ENCODE peak calls at places on chromosomes 5 and 9, in five cellular contexts. One of them, this sample, is unnamed.

GRCh38 chr9:23586906-23587305 is 239.1 kb downstream of the ELAVL2 start:
- DNase-seq in stomach: no peak
- DNase-seq in upper lobe of left lung: no peak
- DNase-seq in H1: no peak
- DNase-seq in HepG2: no peak
- DNase-seq in this sample: no peak

GRCh38 chr5:39194466-39195136 is 24.8 kb downstream of the FYB1 start:
- DNase-seq in stomach: no peak
- DNase-seq in HepG2: peak; percentile 40
- DNase-seq in upper lobe of left lung: no peak
- DNase-seq in H1: no peak
- DNase-seq in this sample: no peak

GRCh38 chr9:13770956-13771355 is 491.5 kb upstream of the MPDZ start:
- DNase-seq in H1: no peak
- DNase-seq in upper lobe of left lung: no peak
- DNase-seq in stomach: no peak
- DNase-seq in HepG2: no peak
- DNase-seq in this sample: no peak

GRCh38 chr9:122835313-122835731 is 6.9 kb upstream of the PDCL start:
- DNase-seq in stomach: no peak
- DNase-seq in H1: no peak
- DNase-seq in HepG2: peak; percentile 31
- DNase-seq in upper lobe of left lung: no peak
- DNase-seq in this sample: no peak

GRCh38 chr9:112042244-112042638 is 132.9 kb downstream of the SUSD1 start:
- DNase-seq in H1: no peak
- DNase-seq in upper lobe of left lung: no peak
- DNase-seq in HepG2: no peak
- DNase-seq in stomach: no peak
- DNase-seq in this sample: no peak

GRCh38 chr5:73997936-73998335 is 371.9 kb downstream of the ARHGEF28 start:
- DNase-seq in stomach: no peak
- DNase-seq in H1: no peak
- DNase-seq in HepG2: no peak
- DNase-seq in upper lobe of left lung: no peak
- DNase-seq in this sample: no peak

GRCh38 chr9:133393399-133393798 is 17.2 kb downstream of the STKLD1 start:
- DNase-seq in stomach: no peak
- DNase-seq in upper lobe of left lung: no peak
- DNase-seq in H1: no peak
- DNase-seq in HepG2: no peak
- DNase-seq in this sample: no peak

GRCh38 chr5:144195443-144195842 is 24.8 kb downstream of the KCTD16 start:
- DNase-seq in HepG2: no peak
- DNase-seq in upper lobe of left lung: no peak
- DNase-seq in stomach: no peak
- DNase-seq in H1: no peak
- DNase-seq in this sample: no peak

GRCh38 chr5:159511570-159511969 is 181.3 kb upstream of the IL12B start:
- DNase-seq in H1: no peak
- DNase-seq in upper lobe of left lung: no peak
- DNase-seq in HepG2: peak; percentile 3
- DNase-seq in stomach: no peak
- DNase-seq in this sample: no peak

GRCh38 chr5:176739461-176740051 is 70.8 kb upstream of the UNC5A start:
- DNase-seq in HepG2: no peak
- DNase-seq in stomach: peak; percentile 13
- DNase-seq in upper lobe of left lung: peak; percentile 15
- DNase-seq in H1: no peak
- DNase-seq in this sample: no peak

GRCh38 chr5:135452366-135453030 is 347 bp upstream of the TIFAB start:
- DNase-seq in upper lobe of left lung: peak; percentile 18
- DNase-seq in H1: no peak
- DNase-seq in HepG2: no peak
- DNase-seq in stomach: no peak
- DNase-seq in this sample: no peak

GRCh38 chr5:172874647-172875371 is 40.8 kb downstream of the ERGIC1 start:
- DNase-seq in HepG2: no peak
- DNase-seq in upper lobe of left lung: no peak
- DNase-seq in H1: no peak
- DNase-seq in stomach: no peak
- DNase-seq in this sample: no peak

GRCh38 chr5:5308319-5308718 is 114.2 kb upstream of the ICE1 start:
- DNase-seq in stomach: no peak
- DNase-seq in upper lobe of left lung: no peak
- DNase-seq in HepG2: no peak
- DNase-seq in H1: no peak
- DNase-seq in this sample: no peak

GRCh38 chr5:89213584-89213983 is 330.6 kb upstream of the MEF2C start:
- DNase-seq in upper lobe of left lung: no peak
- DNase-seq in HepG2: no peak
- DNase-seq in stomach: no peak
- DNase-seq in H1: no peak
- DNase-seq in this sample: no peak

GRCh38 chr9:112755059-112755458 is 4.5 kb downstream of the SNX30 start:
- DNase-seq in H1: no peak
- DNase-seq in stomach: no peak
- DNase-seq in HepG2: no peak
- DNase-seq in upper lobe of left lung: peak; percentile 52
- DNase-seq in this sample: no peak

GRCh38 chr9:16598316-16598715 is 272.2 kb downstream of the BNC2 start:
- DNase-seq in stomach: no peak
- DNase-seq in HepG2: no peak
- DNase-seq in upper lobe of left lung: no peak
- DNase-seq in H1: no peak
- DNase-seq in this sample: no peak

GRCh38 chr9:18438300-18438925 is 35.5 kb upstream of the ADAMTSL1 start:
- DNase-seq in HepG2: no peak
- DNase-seq in H1: peak; percentile 25
- DNase-seq in stomach: peak; percentile 29
- DNase-seq in upper lobe of left lung: peak; percentile 33
- DNase-seq in this sample: no peak

GRCh38 chr9:120583958-120584369 is 4.0 kb upstream of the CDK5RAP2 start:
- DNase-seq in H1: no peak
- DNase-seq in HepG2: peak; percentile 85
- DNase-seq in stomach: peak; percentile 28
- DNase-seq in upper lobe of left lung: peak; percentile 42
- DNase-seq in this sample: peak; percentile 28

GRCh38 chr5:89556215-89557009 is 673.4 kb upstream of the MEF2C start:
- DNase-seq in HepG2: no peak
- DNase-seq in upper lobe of left lung: no peak
- DNase-seq in H1: no peak
- DNase-seq in stomach: no peak
- DNase-seq in this sample: no peak

GRCh38 chr9:5895782-5896181 is 5.1 kb downstream of the MLANA start:
- DNase-seq in H1: no peak
- DNase-seq in upper lobe of left lung: no peak
- DNase-seq in stomach: no peak
- DNase-seq in HepG2: no peak
- DNase-seq in this sample: no peak

GRCh38 chr9:134365791-134366222 is 39.6 kb downstream of the RXRA start:
- DNase-seq in stomach: peak; percentile 47
- DNase-seq in upper lobe of left lung: no peak
- DNase-seq in HepG2: no peak
- DNase-seq in H1: no peak
- DNase-seq in this sample: no peak

GRCh38 chr5:177966009-177966838 is 29.8 kb downstream of the PROP1 start:
- DNase-seq in stomach: no peak
- DNase-seq in HepG2: no peak
- DNase-seq in upper lobe of left lung: no peak
- DNase-seq in H1: no peak
- DNase-seq in this sample: no peak

GRCh38 chr5:89343666-89344065 is 460.7 kb upstream of the MEF2C start:
- DNase-seq in H1: no peak
- DNase-seq in stomach: no peak
- DNase-seq in HepG2: no peak
- DNase-seq in upper lobe of left lung: peak; percentile 39
- DNase-seq in this sample: peak; percentile 70

GRCh38 chr5:155594270-155594669 is 580.7 kb downstream of the KIF4B start:
- DNase-seq in H1: no peak
- DNase-seq in HepG2: no peak
- DNase-seq in stomach: no peak
- DNase-seq in upper lobe of left lung: no peak
- DNase-seq in this sample: no peak

GRCh38 chr5:10257870-10258269 is 7.8 kb downstream of the CCT5 start:
- DNase-seq in H1: no peak
- DNase-seq in stomach: no peak
- DNase-seq in HepG2: no peak
- DNase-seq in upper lobe of left lung: no peak
- DNase-seq in this sample: no peak

DNA sequence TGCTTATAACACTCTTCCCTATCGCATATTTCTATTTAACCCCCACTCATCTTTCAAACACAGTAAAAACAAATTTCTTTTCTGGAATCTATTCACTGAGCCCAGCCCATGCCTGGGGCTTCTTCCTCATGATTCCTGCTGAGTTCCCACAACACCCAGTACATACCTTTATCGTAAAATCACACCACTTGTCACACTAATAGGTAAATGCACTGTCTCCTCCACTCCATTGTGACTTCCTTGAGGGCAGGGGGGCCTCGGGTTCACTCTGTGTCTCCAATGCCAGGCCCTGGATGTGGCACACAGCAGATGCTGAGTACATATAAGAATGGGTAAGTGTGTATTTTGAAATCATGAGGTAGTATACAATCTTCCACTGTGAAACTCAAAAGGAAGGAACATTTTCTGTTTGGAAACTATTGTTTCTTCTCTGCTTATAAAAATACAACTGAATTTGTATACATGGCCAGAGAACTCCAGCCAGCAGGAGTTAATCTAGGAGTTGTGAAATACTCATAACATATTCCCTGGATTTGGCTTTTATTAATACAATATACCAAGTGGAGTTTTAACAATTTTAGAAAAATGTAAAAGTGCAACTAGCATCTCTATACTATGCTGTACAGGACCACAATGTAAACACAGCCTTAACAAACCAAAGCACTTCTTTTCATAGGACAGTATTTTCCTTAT is 7.2 kb downstream of the PLK2 start:
- DNase-seq in stomach: no peak
- DNase-seq in upper lobe of left lung: no peak
- DNase-seq in HepG2: no peak
- DNase-seq in H1: no peak
- DNase-seq in this sample: no peak
- TF ChIP-seq POLR2A in stomach: no peak
- TF ChIP-seq POLR2A in upper lobe of left lung: no peak
- TF ChIP-seq POLR2A in HepG2: no peak
- TF ChIP-seq POLR2A in H1: no peak
- TF ChIP-seq POLR2A in this sample: no peak

DNA sequence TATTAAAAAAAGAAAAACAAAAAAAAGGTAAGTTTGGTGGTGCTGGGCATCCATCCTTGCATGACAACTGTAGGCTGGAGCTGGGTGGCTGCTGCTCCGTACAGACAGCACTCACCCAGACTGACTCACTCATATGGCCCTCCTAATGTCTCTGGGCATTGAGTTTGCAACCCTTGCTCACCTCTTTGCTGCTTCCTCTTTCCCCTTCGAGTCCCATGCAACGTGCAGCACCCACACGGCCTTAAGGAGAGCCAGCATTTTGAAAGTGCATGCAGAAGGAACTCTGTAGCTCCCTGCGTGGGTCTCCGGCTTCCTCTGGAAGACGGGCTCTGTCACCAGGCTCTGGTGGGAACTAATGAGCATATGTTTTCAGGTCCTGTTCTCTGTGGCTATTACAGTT is 60.5 kb upstream of the ENTREP1 start:
- DNase-seq in H1: no peak
- DNase-seq in stomach: no peak
- DNase-seq in upper lobe of left lung: no peak
- DNase-seq in HepG2: no peak
- DNase-seq in this sample: no peak
- H3K4me1 ChIP-seq in H1: peaks cover 2% of the 10 kb centered on the region
- H3K4me1 ChIP-seq in stomach: no peaks in the 10 kb centered on the region
- H3K4me1 ChIP-seq in upper lobe of left lung: no peaks in the 10 kb centered on the region
- H3K4me1 ChIP-seq in HepG2: no peaks in the 10 kb centered on the region
- H3K4me1 ChIP-seq in this sample: no peaks in the 10 kb centered on the region

GRCh38 chr9:124203818-124204217 is 53.9 kb upstream of the NEK6 start:
- DNase-seq in upper lobe of left lung: no peak
- DNase-seq in H1: no peak
- DNase-seq in stomach: no peak
- DNase-seq in HepG2: no peak
- DNase-seq in this sample: no peak

GRCh38 chr9:124199474-124199873 is 58.3 kb upstream of the NEK6 start:
- DNase-seq in upper lobe of left lung: no peak
- DNase-seq in stomach: no peak
- DNase-seq in H1: no peak
- DNase-seq in HepG2: no peak
- DNase-seq in this sample: no peak

GRCh38 chr9:124198948-124199347 is 58.8 kb upstream of the NEK6 start:
- DNase-seq in upper lobe of left lung: no peak
- DNase-seq in H1: no peak
- DNase-seq in stomach: no peak
- DNase-seq in HepG2: no peak
- DNase-seq in this sample: peak; percentile 34

GRCh38 chr9:124205686-124206352 is 51.9 kb upstream of the NEK6 start:
- DNase-seq in H1: no peak
- DNase-seq in stomach: no peak
- DNase-seq in HepG2: no peak
- DNase-seq in upper lobe of left lung: no peak
- DNase-seq in this sample: no peak

GRCh38 chr9:124202447-124202971 is 55.2 kb upstream of the NEK6 start:
- DNase-seq in upper lobe of left lung: peak; percentile 81
- DNase-seq in HepG2: no peak
- DNase-seq in stomach: peak; percentile 46
- DNase-seq in H1: no peak
- DNase-seq in this sample: peak; percentile 84
- TF ChIP-seq POLR2A in upper lobe of left lung: no peak
- TF ChIP-seq POLR2A in HepG2: no peak
- TF ChIP-seq POLR2A in stomach: no peak
- TF ChIP-seq POLR2A in H1: no peak
- TF ChIP-seq POLR2A in this sample: no peak

GRCh38 chr5:17232405-17232804 is 15.0 kb downstream of the BASP1 start:
- DNase-seq in H1: no peak
- DNase-seq in upper lobe of left lung: no peak
- DNase-seq in stomach: no peak
- DNase-seq in HepG2: no peak
- DNase-seq in this sample: no peak

GRCh38 chr5:17230808-17231525 is 13.5 kb downstream of the BASP1 start:
- DNase-seq in upper lobe of left lung: no peak
- DNase-seq in HepG2: no peak
- DNase-seq in H1: no peak
- DNase-seq in stomach: no peak
- DNase-seq in this sample: no peak

GRCh38 chr5:17233488-17233887 is 16.1 kb downstream of the BASP1 start:
- DNase-seq in HepG2: no peak
- DNase-seq in stomach: no peak
- DNase-seq in upper lobe of left lung: no peak
- DNase-seq in H1: no peak
- DNase-seq in this sample: no peak

GRCh38 chr5:17235736-17236330 is 18.4 kb downstream of the BASP1 start:
- DNase-seq in H1: no peak
- DNase-seq in upper lobe of left lung: no peak
- DNase-seq in HepG2: no peak
- DNase-seq in stomach: no peak
- DNase-seq in this sample: no peak

DNA sequence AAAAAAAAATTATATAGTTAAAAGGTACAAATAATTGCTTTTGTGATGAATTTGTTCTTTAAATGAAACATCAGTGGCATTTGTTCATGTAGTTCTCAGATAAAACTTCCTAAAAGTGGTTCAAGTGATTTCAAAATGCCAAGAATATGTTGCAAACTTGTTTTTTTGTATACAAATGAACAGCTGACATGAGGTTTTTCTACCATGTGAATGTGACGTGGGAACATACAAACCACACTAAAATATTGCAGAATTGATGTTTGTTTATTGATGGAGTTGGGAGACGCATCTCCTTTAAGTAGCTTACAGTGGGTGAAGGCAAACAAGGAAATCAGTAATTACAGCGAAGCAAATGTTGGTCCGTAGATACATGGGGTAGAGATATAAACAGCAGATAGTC is 17.0 kb downstream of the BASP1 start:
- DNase-seq in HepG2: no peak
- DNase-seq in stomach: no peak
- DNase-seq in H1: no peak
- DNase-seq in upper lobe of left lung: no peak
- DNase-seq in this sample: no peak
- H3K4me1 ChIP-seq in HepG2: no peaks in the 10 kb centered on the region
- H3K4me1 ChIP-seq in stomach: no peaks in the 10 kb centered on the region
- H3K4me1 ChIP-seq in H1: peaks cover 5% of the 10 kb centered on the region
- H3K4me1 ChIP-seq in upper lobe of left lung: no peaks in the 10 kb centered on the region
- H3K4me1 ChIP-seq in this sample: no peaks in the 10 kb centered on the region